ENCODE peak calls at places on chromosome 6, in nine cellular contexts. W is foreskin fibroblast; T is GOT3; C is non-pigmented ciliary epithelial cell; F is brain pericyte; E is left cardiac atrium; G is activated T-cell treated with anti-CD3 and anti-CD28 coated beads, Interleukin-2, amount 50 U/mL, for 4 hours; R is activated CD8-positive, alpha-beta memory T cell treated with anti-CD3 and anti-CD28 coated beads, Interleukin-2, amount 10 ng/mL, durations not matched to agents 7 days and 5 days; B is HS-27A. U is an unnamed sample.

GRCh38 chr6:155090166-155090565 is 95.1 kb downstream of the TIAM2 start:
- DNase-seq in C (no peak), E (no peak), T (no peak), B (no peak), G (no peak), W (no peak), R (no peak), F (no peak), U (no peak)

GRCh38 chr6:3355358-3356055 is 96.8 kb downstream of the PSMG4 start:
- DNase-seq in R (no peak), T (no peak), C (no peak), W (peak), G (no peak), F (no peak), B (no peak), E (peak), U (no peak)

GRCh38 chr6:53512631-53513030 is 32.3 kb downstream of the GCLC start:
- DNase-seq in R (no peak), C (no peak), B (no peak), F (no peak), W (no peak), E (no peak), G (no peak), T (no peak), U (no peak)

GRCh38 chr6:80547827-80548226 is 441.4 kb downstream of the BCKDHB start:
- DNase-seq in C (peak), E (no peak), B (peak), T (no peak), F (peak), G (no peak), W (peak), R (no peak), U (no peak)

GRCh38 chr6:158589371-158589770 is 29.5 kb downstream of the TMEM181 start:
- DNase-seq in R (no peak), G (no peak), T (no peak), C (no peak), B (no peak), F (no peak), E (no peak), W (no peak), U (no peak)

GRCh38 chr6:69835414-69836179 is 30.8 kb upstream of the COL19A1 start:
- DNase-seq in T (no peak), E (no peak), G (no peak), B (no peak), R (no peak), W (peak), F (peak), C (peak), U (no peak)

GRCh38 chr6:53284901-53285300 is 63.8 kb downstream of the ELOVL5 start:
- DNase-seq in G (no peak), B (no peak), W (no peak), T (no peak), C (no peak), E (no peak), R (no peak), F (no peak), U (no peak)

GRCh38 chr6:132853059-132853458 is 38.7 kb downstream of the RPS12 start:
- DNase-seq in R (no peak), C (no peak), B (no peak), W (no peak), F (no peak), T (no peak), E (no peak), G (no peak), U (no peak)

U was measured in ascending aorta.